ENCODE peak calls at places on chromosomes 5 and 9, in eight cellular contexts. U is heart left ventricle; K is CD4-positive, alpha-beta memory T cell; X is MM.1S; D is ovary; Q is transverse colon; T is adipocyte; J is SJSA1. C is an unnamed sample. For H3K36me3, the result is how much of the 10 kb centered on the place peaks cover.

GRCh38 chr5:171102877-171103610 is 206.0 kb upstream of the TLX3 start:
- DNase-seq in Q (no peak), J (no peak), X (no peak), K (no peak), T (no peak), D (no peak), U (no peak), C (no peak)

GRCh38 chr5:171420429-171421231 is 1.2 kb downstream of the FGF18 start:
- DNase-seq in T (peak), Q (peak), U (peak), K (no peak), D (peak), X (no peak), J (no peak), C (no peak)

GRCh38 chr5:170603578-170604565 is 100.1 kb downstream of the KCNIP1 start:
- DNase-seq in K (peak), Q (peak), U (peak), J (peak), D (peak), T (peak), X (peak), C (no peak)

GRCh38 chr5:68502531-68502930 is 287.0 kb downstream of the PIK3R1 start:
- DNase-seq in J (no peak), D (no peak), Q (no peak), K (no peak), T (no peak), X (no peak), U (no peak), C (no peak)

GRCh38 chr5:10306806-10307205 is 896 bp downstream of the CMBL start:
- DNase-seq in Q (no peak), J (no peak), K (no peak), U (no peak), D (no peak), X (no peak), T (no peak), C (no peak)

GRCh38 chr9:16530669-16531461 is 339.6 kb downstream of the BNC2 start:
- DNase-seq in J (no peak), K (no peak), X (no peak), D (peak), U (no peak), Q (peak), T (no peak), C (no peak)

GRCh38 chr5:172107606-172108005 is 80.4 kb downstream of the STK10 start:
- DNase-seq in D (no peak), K (no peak), U (no peak), X (no peak), J (peak), T (peak), Q (no peak), C (no peak)

GRCh38 chr5:54278979-54279717 is 31.2 kb downstream of the ARL15 start:
- DNase-seq in Q (no peak), J (no peak), X (no peak), T (no peak), D (no peak), K (no peak), U (no peak), C (no peak)

DNA sequence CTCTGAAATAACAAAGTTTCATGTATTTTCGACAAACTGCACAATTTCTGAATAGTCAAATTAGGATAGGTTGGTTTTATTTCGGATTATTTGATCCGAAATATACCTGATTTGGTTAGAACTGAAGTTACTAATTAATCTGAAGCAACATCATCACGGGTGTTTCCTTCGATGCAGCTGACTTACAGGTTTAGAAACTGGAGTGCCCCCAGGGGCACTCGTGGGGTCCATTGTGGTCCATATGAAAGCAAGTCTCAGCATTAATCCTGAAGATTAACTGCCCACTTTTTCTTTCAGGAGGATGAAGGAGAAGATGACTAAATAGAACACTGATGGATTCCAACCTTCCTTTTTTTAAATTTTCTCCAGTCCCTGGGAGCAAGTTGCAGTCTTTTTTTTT is 5.3 kb downstream of the SET start:
- DNase-seq in K (no peak), Q (no peak), D (no peak), T (no peak), J (no peak), U (no peak), X (no peak), C (no peak)
- H3K36me3 ChIP-seq in K (under half), Q (under half), D (under half), T (half or more), J (half or more), U (half or more), X (under half), C (under half)

GRCh38 chr5:34832568-34832967 is 6.4 kb upstream of the TTC23L start:
- DNase-seq in U (no peak), T (no peak), X (no peak), D (no peak), J (no peak), K (no peak), Q (no peak), C (no peak)
- H3K36me3 ChIP-seq in U (under half), T (under half), X (under half), D (under half), J (under half), K (under half), Q (under half), C (under half)

GRCh38 chr9:135128035-135128670 is 40.7 kb downstream of the OLFM1 start:
- DNase-seq in T (no peak), X (no peak), U (no peak), J (no peak), Q (no peak), D (no peak), K (no peak), C (no peak)
- H3K36me3 ChIP-seq in T (under half), X (under half), U (under half), J (under half), Q (under half), D (under half), K (under half), C (under half)

GRCh38 chr5:1336749-1337489 is 8.0 kb downstream of the CLPTM1L start:
- DNase-seq in X (peak), T (no peak), J (no peak), U (peak), D (no peak), Q (no peak), K (no peak), C (no peak)
- H3K36me3 ChIP-seq in X (half or more), T (half or more), J (half or more), U (half or more), D (under half), Q (under half), K (half or more), C (half or more)

GRCh38 chr9:136508729-136509500 is 26.1 kb upstream of the SEC16A start:
- DNase-seq in U (no peak), Q (no peak), X (no peak), T (no peak), D (no peak), J (no peak), K (no peak), C (no peak)
- H3K36me3 ChIP-seq in U (half or more), Q (under half), X (under half), T (half or more), D (under half), J (under half), K (half or more), C (half or more)

DNA sequence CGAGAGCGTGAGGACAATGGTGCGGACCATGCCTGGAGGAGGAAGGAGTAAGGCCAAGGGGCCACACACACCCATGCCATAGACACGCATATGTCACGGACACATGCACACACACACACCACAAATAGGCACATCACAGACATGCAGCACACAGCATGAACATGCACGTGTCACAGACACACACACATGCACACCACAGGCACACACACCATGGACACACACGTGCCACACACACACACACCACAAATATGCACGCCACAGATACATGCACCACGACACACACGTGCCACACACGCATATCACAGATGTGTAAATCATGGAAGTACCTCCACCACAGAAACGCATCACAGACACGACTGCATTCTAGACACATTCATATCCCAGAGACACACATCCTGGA is 16.7 kb downstream of the TERT start:
- DNase-seq in J (no peak), D (no peak), U (no peak), T (no peak), Q (no peak), X (no peak), K (no peak), C (no peak)
- H3K36me3 ChIP-seq in J (under half), D (under half), U (under half), T (under half), Q (under half), X (under half), K (under half), C (under half)

DNA sequence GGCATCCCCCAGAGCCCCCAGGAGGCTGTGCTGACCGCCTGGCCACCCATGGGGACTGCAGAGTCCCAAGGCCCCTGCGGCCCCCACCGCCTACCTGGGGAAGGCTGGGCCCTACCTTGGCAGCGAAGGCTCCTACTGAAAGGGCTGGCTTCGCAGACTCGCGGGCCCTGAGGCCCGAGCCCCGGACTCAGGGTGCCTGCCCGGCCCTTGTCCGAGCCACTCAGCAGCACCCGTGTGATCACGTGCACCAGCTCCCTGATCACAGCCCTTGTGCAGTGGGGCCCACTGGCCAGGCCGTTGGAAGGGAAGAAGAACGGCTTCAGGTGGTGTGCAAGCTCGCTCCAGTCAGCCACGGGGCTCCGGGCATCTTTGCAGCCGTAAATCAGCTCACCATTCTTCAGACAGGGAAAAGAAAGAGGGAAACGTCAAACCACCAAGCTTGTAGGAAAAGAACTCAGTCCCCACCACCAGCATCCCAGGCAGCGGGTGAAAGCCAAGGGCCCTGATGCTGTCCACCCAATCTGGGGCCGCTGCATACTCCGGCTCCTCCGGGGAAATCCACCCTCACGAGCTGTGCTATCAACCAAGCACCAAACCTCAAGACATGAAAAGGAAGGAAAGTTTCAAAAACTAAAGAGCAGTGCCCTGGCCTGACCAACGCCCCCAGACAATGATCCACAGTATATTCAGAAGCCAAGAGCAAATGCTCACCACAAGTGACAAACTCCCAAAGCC is 31.9 kb downstream of the IPPK start:
- DNase-seq in X (no peak), Q (no peak), K (no peak), T (no peak), U (no peak), D (peak), J (no peak), C (no peak)
- H3K36me3 ChIP-seq in X (under half), Q (under half), K (half or more), T (half or more), U (half or more), D (under half), J (half or more), C (half or more)

DNA sequence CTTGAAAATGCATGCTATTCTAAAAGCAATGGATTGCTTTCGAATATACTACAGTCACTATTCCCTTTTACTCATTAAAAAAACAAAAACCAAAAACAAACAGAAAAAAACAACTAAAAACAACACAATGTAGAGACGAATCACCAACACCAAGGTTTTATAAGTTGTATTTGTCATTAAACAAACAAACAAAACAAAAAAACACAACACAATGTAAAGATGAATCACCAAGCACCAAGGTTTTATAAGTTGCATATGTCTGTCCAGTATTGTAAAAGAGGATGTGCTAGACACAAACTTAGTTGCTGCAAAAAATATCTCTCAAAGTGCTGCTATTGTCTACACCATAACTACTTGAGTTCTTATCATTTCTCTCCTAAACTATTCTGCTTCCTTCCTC is 1269.2 kb downstream of the EFNA5 start:
- DNase-seq in X (no peak), T (no peak), U (no peak), J (peak), D (no peak), K (no peak), Q (no peak), C (no peak)
- H3K36me3 ChIP-seq in X (under half), T (under half), U (under half), J (under half), D (under half), K (under half), Q (under half), C (under half)

DNA sequence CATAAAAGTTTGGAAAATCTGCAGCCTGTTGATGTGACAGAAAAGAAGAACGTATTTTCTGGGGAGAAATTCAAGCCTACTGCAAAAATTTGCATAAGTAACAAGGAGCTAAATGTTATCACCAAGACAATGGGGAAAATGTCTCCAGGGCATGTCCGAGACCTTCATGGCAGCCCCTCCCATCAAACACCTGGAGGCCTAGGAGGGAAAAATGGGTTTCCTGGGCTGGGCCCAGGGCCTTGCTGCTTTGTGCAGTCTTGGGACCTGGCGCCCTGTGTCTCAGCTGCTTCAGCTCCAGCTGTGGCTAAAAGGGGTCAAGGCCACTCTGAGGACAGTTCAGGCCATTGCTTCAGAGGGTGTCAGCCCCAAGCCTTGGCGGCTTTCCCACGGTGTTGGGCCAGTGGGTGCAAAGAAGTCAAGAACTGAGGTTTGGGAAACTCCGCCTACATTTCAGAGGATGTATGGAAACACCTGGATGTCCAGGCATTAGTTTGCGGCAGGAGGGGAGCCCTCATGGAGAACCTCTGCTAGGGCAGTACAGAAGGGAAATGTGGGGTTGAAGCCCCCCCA is 13.1 kb downstream of the CERT1 start:
- DNase-seq in K (no peak), J (no peak), T (no peak), X (no peak), Q (no peak), U (no peak), D (no peak), C (no peak)
- H3K36me3 ChIP-seq in K (under half), J (under half), T (under half), X (under half), Q (under half), U (under half), D (under half), C (under half)

C was measured in effector memory CD4-positive, alpha-beta T cell.